ENCODE peak calls at places on chromosome 21, in four cellular contexts. D, E, S and I are unnamed samples.

GRCh38 chr21:16318651-16319300 is 589.0 kb downstream of the USP25 start:
- DNase-seq in S (no peak), D (no peak), E (no peak), I (no peak)

GRCh38 chr21:46057111-46057709 is 40.7 kb upstream of the COL6A2 start:
- DNase-seq in D (no peak), E (no peak), S (no peak), I (no peak)

GRCh38 chr21:14401217-14401616 is 18.3 kb upstream of the HSPA13 start:
- DNase-seq in S (no peak), D (no peak), E (no peak), I (no peak)

GRCh38 chr21:21200939-21201610 is 202.9 kb downstream of the NCAM2 start:
- DNase-seq in S (peak), E (no peak), D (no peak), I (no peak)

GRCh38 chr21:45548711-45549491 is 6.7 kb upstream of the SLC19A1 start:
- DNase-seq in D (peak), S (no peak), E (no peak), I (no peak)

GRCh38 chr21:10273196-10273595 is 248.2 kb upstream of the TPTE start:
- DNase-seq in E (no peak), S (peak), D (no peak), I (no peak)

GRCh38 chr21:46093668-46094400 is 4.1 kb upstream of the COL6A2 start:
- DNase-seq in D (peak), S (no peak), E (no peak), I (no peak)

GRCh38 chr21:43758132-43758619 is 17.9 kb downstream of the CSTB start:
- DNase-seq in S (peak), D (peak), E (no peak), I (peak)

GRCh38 chr21:45276620-45277019 is 11.1 kb downstream of the POFUT2 start:
- DNase-seq in E (no peak), S (no peak), D (peak), I (no peak)

GRCh38 chr21:44828362-44829056 is 10.6 kb upstream of the SUMO3 start:
- DNase-seq in E (no peak), S (no peak), D (no peak), I (no peak)

GRCh38 chr21:32886339-32886738 is 114.8 kb upstream of the PAXBP1 start:
- DNase-seq in D (no peak), S (no peak), E (peak), I (no peak)

GRCh38 chr21:43342301-43342881 is 84.5 kb downstream of the SIK1 start:
- DNase-seq in D (no peak), E (no peak), S (no peak), I (no peak)

DNA sequence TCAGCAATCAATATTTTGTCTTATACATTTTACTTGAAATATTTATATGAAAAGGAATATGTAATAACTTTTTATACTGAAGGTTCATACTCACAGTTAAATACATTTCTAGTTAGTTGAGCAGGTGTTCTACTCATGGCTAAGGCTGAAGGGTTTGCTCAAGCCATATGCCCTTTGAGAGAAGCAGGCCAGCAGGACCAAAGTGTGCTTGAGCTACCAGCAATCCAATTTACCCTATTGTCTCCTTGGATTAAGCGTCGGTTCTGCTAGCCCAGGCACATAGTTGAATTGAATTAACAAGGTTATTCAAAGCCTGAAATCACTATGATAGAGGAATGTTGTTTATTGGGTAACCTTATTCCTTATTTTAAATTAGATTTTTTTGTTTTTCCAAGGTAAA is 151.5 kb upstream of the BACE2 start:
- DNase-seq in S (no peak), E (no peak), D (no peak), I (no peak)
- TF ChIP-seq CTCF in S (no peak), E (no peak), D (no peak), I (no peak)

DNA sequence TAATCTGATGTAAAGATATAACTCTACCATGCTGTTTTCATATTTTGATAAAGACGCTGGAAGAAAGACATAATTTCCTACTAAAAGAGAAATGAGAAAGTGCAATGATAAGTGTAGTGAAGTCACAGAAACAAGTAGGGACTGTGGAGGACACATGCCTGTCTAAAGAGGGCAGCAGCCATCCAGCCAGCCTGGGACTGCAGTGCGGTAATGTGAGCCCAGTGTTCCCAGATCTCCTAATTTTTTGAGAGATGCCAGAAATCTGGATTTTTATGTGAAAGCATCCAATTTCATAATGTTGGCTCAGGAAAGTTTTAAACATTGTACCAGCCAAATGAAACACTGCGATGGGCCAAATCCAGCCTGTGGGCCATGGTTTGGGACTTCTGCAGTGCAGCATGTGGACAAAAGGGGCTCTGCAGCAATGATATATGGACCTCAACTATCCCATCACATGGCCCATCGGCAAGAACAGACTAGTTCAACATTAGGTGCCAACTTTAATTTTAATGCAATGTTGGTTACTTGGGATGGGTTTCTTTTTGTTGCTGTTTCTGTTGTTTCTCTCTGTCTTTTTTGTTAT is 329.5 kb downstream of the LTN1 start:
- DNase-seq in S (peak), D (peak), E (no peak), I (no peak)
- TF ChIP-seq CTCF in S (no peak), D (no peak), E (no peak), I (no peak)

DNA sequence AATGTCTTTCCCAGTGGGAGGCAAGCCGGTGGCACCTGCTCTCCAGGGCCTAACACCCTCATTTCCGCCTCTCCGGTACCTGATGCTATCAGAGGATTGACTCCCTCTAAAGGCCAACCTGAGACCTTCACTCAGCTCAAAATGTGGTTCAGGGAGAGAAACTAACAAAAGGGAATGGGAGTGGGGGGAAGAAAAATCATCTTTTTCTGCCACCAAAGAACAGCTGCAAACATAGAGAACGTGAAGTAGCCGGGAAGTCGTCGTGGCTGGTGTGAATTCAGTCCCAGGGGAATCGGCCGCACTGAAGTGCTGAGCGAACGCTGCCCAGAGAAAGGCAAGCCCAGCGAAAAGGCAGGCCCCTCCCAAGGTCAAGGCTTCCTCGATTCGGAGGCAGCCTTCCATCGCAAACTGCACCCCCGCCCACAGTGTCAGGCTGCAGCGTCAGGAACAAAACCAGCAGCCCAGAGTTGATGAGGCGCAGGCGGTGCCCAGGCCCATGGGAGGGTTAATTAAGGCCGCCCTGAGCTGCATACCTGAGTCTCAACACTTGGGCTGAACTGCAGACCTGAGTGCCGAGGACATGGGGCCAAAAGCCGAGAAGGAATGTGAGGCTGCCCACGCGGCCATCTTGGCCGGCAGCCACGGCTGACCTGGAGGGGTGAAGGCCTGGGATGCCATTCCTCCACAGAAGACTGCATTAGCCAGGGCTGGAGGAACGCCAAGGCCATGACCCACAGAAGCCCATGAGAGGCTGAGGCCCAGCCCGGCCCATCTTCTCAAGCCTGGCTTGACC is 160.2 kb downstream of the PSMG1 start:
- DNase-seq in E (no peak), S (peak), D (peak), I (no peak)
- TF ChIP-seq CTCF in E (no peak), S (no peak), D (no peak), I (no peak)

GRCh38 chr21:31107871-31108270 is 69.6 kb upstream of the KRTAP19-8 start:
- DNase-seq in S (no peak), E (no peak), D (no peak), I (no peak)

GRCh38 chr21:31110430-31110829 is 72.2 kb upstream of the KRTAP19-8 start:
- DNase-seq in D (no peak), S (no peak), E (no peak), I (no peak)

GRCh38 chr21:31107151-31107785 is 69.0 kb upstream of the KRTAP19-8 start:
- DNase-seq in E (no peak), D (no peak), S (no peak), I (no peak)

GRCh38 chr21:31111093-31111492 is 72.8 kb upstream of the KRTAP19-8 start:
- DNase-seq in D (no peak), E (no peak), S (no peak), I (no peak)

DNA sequence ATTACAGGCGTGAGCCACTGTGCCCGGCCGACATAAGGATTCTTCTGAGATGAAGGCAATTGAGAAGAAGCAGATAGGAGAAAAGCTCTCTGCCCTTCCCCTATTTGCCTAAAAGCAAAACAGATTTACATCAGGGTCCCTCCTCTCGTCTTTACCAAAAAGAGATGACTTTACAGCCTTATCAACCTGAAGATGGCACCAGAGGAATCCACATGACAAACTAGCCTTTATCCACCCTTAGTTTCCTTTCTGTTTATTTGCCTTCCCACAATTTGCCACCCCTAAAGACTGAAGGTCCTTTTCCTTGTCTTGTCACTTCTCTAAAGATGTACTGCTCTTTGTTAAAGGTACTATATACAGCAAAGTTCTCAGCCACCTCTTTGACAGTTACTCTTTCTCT is 70.7 kb upstream of the KRTAP19-8 start:
- DNase-seq in E (no peak), D (no peak), S (peak), I (no peak)
- TF ChIP-seq CTCF in E (no peak), D (no peak), S (peak), I (peak)